ENCODE peak calls at places on chromosomes 6 and 20, in ten cellular contexts. S is psoas muscle, P is HCT116, U is right atrium auricular region, C is upper lobe of right lung, Z is fibroblast of the aortic adventitia, V is HFFc6, H is lower lobe of right lung, L is retinal pigment epithelial cell, J is Panc1. O is an unnamed sample.

GRCh38 chr20:61903575-61904340 is 161.9 kb downstream of the TAF4 start:
- DNase-seq in S (peak; percentile 34), P (no peak), U (no peak), C (no peak), Z (no peak), V (no peak), H (peak; percentile 38), L (no peak), J (no peak), O (no peak)

GRCh38 chr20:32278199-32278643 is 770 bp downstream of the KIF3B start:
- DNase-seq in S (no peak), P (no peak), U (no peak), C (no peak), Z (peak; percentile 23), V (no peak), H (no peak), L (no peak), J (no peak), O (no peak)

GRCh38 chr20:35660122-35660937 is 4.4 kb downstream of the CPNE1 start:
- DNase-seq in S (no peak), P (no peak), U (no peak), C (no peak), Z (no peak), V (no peak), H (no peak), L (no peak), J (no peak), O (no peak)

GRCh38 chr6:78132681-78133410 is 480.0 kb downstream of the MEI4 start:
- DNase-seq in S (no peak), P (no peak), U (no peak), C (no peak), Z (no peak), V (no peak), H (no peak), L (no peak), J (no peak), O (no peak)

GRCh38 chr6:16837217-16837972 is 76.1 kb upstream of the ATXN1 start:
- DNase-seq in S (no peak), P (no peak), U (no peak), C (no peak), Z (no peak), V (no peak), H (no peak), L (no peak), J (no peak), O (no peak)

GRCh38 chr6:32883789-32884188 is 29.8 kb downstream of the PSMB9 start:
- DNase-seq in S (peak; percentile 58), P (no peak), U (peak; percentile 81), C (peak; percentile 74), Z (peak; percentile 80), V (no peak), H (peak; percentile 64), L (peak; percentile 37), J (no peak), O (no peak)

GRCh38 chr6:42103753-42104094 is 38.7 kb downstream of the C6orf132 start:
- DNase-seq in S (no peak), P (no peak), U (no peak), C (no peak), Z (no peak), V (no peak), H (no peak), L (no peak), J (no peak), O (no peak)

GRCh38 chr6:110960014-110960390 is 1.5 kb downstream of the GTF3C6 start:
- DNase-seq in S (no peak), P (no peak), U (no peak), C (no peak), Z (no peak), V (no peak), H (no peak), L (no peak), J (no peak), O (no peak)

GRCh38 chr6:40037271-40037670 is 103.0 kb upstream of the MOCS1 start:
- DNase-seq in S (no peak), P (no peak), U (no peak), C (no peak), Z (no peak), V (no peak), H (no peak), L (no peak), J (no peak), O (no peak)

GRCh38 chr6:5012531-5012930 is 8.7 kb upstream of the RPP40 start:
- DNase-seq in S (no peak), P (no peak), U (no peak), C (no peak), Z (peak; percentile 79), V (peak; percentile 55), H (no peak), L (no peak), J (no peak), O (no peak)

GRCh38 chr6:24078200-24078599 is 47.8 kb upstream of the NRSN1 start:
- DNase-seq in S (no peak), P (no peak), U (no peak), C (no peak), Z (no peak), V (no peak), H (no peak), L (no peak), J (no peak), O (no peak)

GRCh38 chr20:50181344-50181743 is 9.3 kb upstream of the CEBPB start:
- DNase-seq in S (peak; percentile 39), P (no peak), U (no peak), C (no peak), Z (no peak), V (no peak), H (no peak), L (no peak), J (no peak), O (no peak)

DNA sequence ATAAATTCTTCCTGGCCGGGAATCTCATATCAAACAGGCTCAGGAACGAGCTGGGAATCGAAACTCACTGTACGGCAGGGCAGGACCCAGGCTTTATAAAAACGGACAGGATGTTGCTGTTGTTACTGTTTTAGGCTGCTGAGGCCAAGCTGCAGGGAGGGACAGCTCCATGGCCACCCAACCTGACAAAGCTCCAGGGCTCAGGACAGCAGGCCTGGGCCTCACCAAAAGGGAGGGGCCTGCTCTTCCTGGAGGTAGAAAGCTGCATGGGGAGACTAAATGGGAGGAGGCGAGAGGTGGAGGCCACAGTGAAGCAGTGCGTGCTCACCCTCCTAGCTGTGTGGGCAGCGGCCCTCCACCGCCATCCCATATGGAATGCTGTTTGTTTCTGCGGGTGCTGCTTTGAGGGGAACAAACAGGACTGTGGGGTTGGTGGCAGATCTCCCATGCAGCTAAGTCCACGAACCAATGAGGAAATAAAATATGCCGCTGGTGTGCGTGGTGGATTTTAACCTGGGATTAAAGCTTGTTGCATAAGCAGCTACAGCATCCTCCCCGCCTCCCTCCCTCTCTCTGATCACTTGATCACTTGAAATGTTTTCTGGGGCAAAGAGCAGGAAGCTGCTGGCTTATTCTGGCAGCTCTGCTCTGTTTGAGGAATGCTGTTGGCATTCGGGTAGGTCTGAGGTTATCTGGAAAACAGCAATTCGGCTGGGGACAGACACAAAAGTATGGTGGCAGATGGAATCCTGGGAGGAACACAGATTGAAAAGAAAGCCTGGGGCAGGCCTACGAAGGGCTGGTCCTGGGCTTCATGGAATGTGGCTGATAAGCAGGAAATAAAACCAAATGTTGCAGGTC is 2.4 kb upstream of the ZMYND8 start:
- DNase-seq in S (peak; percentile 77), P (peak; percentile 49), U (peak; percentile 91), C (peak; percentile 82), Z (peak; percentile 97), V (peak; percentile 89), H (peak; percentile 84), L (peak; percentile 99), J (peak; percentile 64), O (peak; percentile 29)
- TF ChIP-seq CTCF in S (no peak), P (no peak), U (no peak), C (no peak), Z (no peak), V (no peak), H (no peak), L (no peak), J (no peak), O (no peak)

DNA sequence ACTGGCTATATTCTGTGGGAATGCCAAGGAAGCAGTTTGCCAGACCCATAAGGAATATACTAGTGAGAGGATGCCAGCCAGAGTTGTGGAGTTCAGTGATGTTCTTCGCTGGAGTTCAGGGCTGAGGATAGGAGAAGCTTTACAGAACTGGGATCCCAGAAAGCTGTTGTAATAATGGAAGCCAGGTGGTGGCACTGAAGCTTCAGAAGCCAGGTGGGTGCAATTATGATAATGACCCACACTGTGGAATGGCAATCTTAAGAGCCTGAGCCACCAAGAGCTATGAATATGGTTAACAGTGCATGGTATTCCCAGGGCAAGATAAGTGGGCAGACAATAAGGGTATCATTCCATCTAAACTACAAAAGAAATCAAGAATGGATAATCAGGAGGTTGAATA is 25.1 kb upstream of the ENPP1 start:
- DNase-seq in S (no peak), P (no peak), U (no peak), C (no peak), Z (no peak), V (no peak), H (no peak), L (no peak), J (no peak), O (no peak)
- TF ChIP-seq CTCF in S (peak; percentile 20), P (peak; percentile 47), U (no peak), C (no peak), Z (peak; percentile 6), V (no peak), H (no peak), L (peak; percentile 12), J (peak; percentile 31), O (no peak)

GRCh38 chr6:138567052-138567451 is 67.8 kb upstream of the NHSL1 start:
- DNase-seq in S (no peak), P (no peak), U (no peak), C (no peak), Z (no peak), V (no peak), H (no peak), L (no peak), J (no peak), O (no peak)
- TF ChIP-seq CTCF in S (no peak), P (no peak), U (no peak), C (no peak), Z (no peak), V (no peak), H (no peak), L (no peak), J (no peak), O (no peak)

GRCh38 chr6:84748331-84748730 is 16.1 kb downstream of the TBX18 start:
- DNase-seq in S (no peak), P (no peak), U (no peak), C (no peak), Z (no peak), V (no peak), H (no peak), L (no peak), J (no peak), O (no peak)

GRCh38 chr6:84756466-84756865 is 7.9 kb downstream of the TBX18 start:
- DNase-seq in S (no peak), P (no peak), U (no peak), C (no peak), Z (no peak), V (no peak), H (no peak), L (no peak), J (no peak), O (no peak)

GRCh38 chr6:84753173-84753572 is 11.2 kb downstream of the TBX18 start:
- DNase-seq in S (no peak), P (no peak), U (no peak), C (no peak), Z (no peak), V (no peak), H (no peak), L (no peak), J (no peak), O (no peak)

GRCh38 chr6:84749181-84749580 is 15.2 kb downstream of the TBX18 start:
- DNase-seq in S (no peak), P (no peak), U (no peak), C (no peak), Z (no peak), V (no peak), H (no peak), L (no peak), J (no peak), O (no peak)

GRCh38 chr6:84752118-84752850 is 12.1 kb downstream of the TBX18 start:
- DNase-seq in S (no peak), P (no peak), U (no peak), C (no peak), Z (no peak), V (no peak), H (no peak), L (no peak), J (no peak), O (no peak)
- TF ChIP-seq CTCF in S (no peak), P (no peak), U (no peak), C (no peak), Z (no peak), V (peak; percentile 57), H (no peak), L (no peak), J (no peak), O (peak; percentile 6)